ENCODE peak calls at places on chromosomes 6 and 20, in six cellular contexts. One of them, this sample, is unnamed.

GRCh38 chr6:12479885-12480284 is 189.7 kb downstream of the EDN1 start:
- DNase-seq in heart right ventricle: no peak
- DNase-seq in PC-3: no peak
- DNase-seq in endothelial cell: no peak
- DNase-seq in endodermal cell: no peak
- DNase-seq in cardiac muscle cell: no peak
- DNase-seq in this sample: no peak

GRCh38 chr6:146803601-146804000 is 204.8 kb downstream of the ADGB start:
- DNase-seq in heart right ventricle: peak; percentile 18
- DNase-seq in PC-3: no peak
- DNase-seq in endothelial cell: no peak
- DNase-seq in endodermal cell: no peak
- DNase-seq in cardiac muscle cell: no peak
- DNase-seq in this sample: no peak

GRCh38 chr6:3899970-3900439 is 50.8 kb downstream of the FAM50B start:
- DNase-seq in heart right ventricle: no peak
- DNase-seq in PC-3: peak; percentile 91
- DNase-seq in endothelial cell: no peak
- DNase-seq in endodermal cell: no peak
- DNase-seq in cardiac muscle cell: no peak
- DNase-seq in this sample: no peak

GRCh38 chr6:145266432-145267075 is 468.8 kb downstream of the EPM2A start:
- DNase-seq in heart right ventricle: no peak
- DNase-seq in PC-3: no peak
- DNase-seq in endothelial cell: no peak
- DNase-seq in endodermal cell: no peak
- DNase-seq in cardiac muscle cell: no peak
- DNase-seq in this sample: no peak

GRCh38 chr6:151067684-151068596 is 171.8 kb upstream of the AKAP12 start:
- DNase-seq in heart right ventricle: peak; percentile 66
- DNase-seq in PC-3: peak; percentile 97
- DNase-seq in endothelial cell: no peak
- DNase-seq in endodermal cell: no peak
- DNase-seq in cardiac muscle cell: no peak
- DNase-seq in this sample: peak; percentile 68

GRCh38 chr20:63688234-63689045 is 8.0 kb upstream of the TNFRSF6B start:
- DNase-seq in heart right ventricle: no peak
- DNase-seq in PC-3: no peak
- DNase-seq in endothelial cell: no peak
- DNase-seq in endodermal cell: no peak
- DNase-seq in cardiac muscle cell: no peak
- DNase-seq in this sample: no peak

GRCh38 chr20:34736106-34736505 is 32.0 kb downstream of the TP53INP2 start:
- DNase-seq in heart right ventricle: no peak
- DNase-seq in PC-3: no peak
- DNase-seq in endothelial cell: no peak
- DNase-seq in endodermal cell: no peak
- DNase-seq in cardiac muscle cell: no peak
- DNase-seq in this sample: no peak

GRCh38 chr6:44730771-44731391 is 343.4 kb downstream of the CDC5L start:
- DNase-seq in heart right ventricle: no peak
- DNase-seq in PC-3: peak; percentile 87
- DNase-seq in endothelial cell: no peak
- DNase-seq in endodermal cell: no peak
- DNase-seq in cardiac muscle cell: no peak
- DNase-seq in this sample: no peak

GRCh38 chr20:20476504-20476903 is 108.6 kb downstream of the INSM1 start:
- DNase-seq in heart right ventricle: no peak
- DNase-seq in PC-3: no peak
- DNase-seq in endothelial cell: no peak
- DNase-seq in endodermal cell: no peak
- DNase-seq in cardiac muscle cell: no peak
- DNase-seq in this sample: no peak

GRCh38 chr6:60679175-60679574 is 1606.8 kb downstream of the KHDRBS2 start:
- DNase-seq in heart right ventricle: no peak
- DNase-seq in PC-3: no peak
- DNase-seq in endothelial cell: no peak
- DNase-seq in endodermal cell: no peak
- DNase-seq in cardiac muscle cell: no peak
- DNase-seq in this sample: no peak

GRCh38 chr20:45921618-45922189 is 9.7 kb upstream of the PLTP start:
- DNase-seq in heart right ventricle: no peak
- DNase-seq in PC-3: peak; percentile 59
- DNase-seq in endothelial cell: no peak
- DNase-seq in endodermal cell: no peak
- DNase-seq in cardiac muscle cell: no peak
- DNase-seq in this sample: no peak

GRCh38 chr6:54112171-54112650 is 968 bp downstream of the MLIP start:
- DNase-seq in heart right ventricle: no peak
- DNase-seq in PC-3: no peak
- DNase-seq in endothelial cell: no peak
- DNase-seq in endodermal cell: no peak
- DNase-seq in cardiac muscle cell: no peak
- DNase-seq in this sample: no peak

DNA sequence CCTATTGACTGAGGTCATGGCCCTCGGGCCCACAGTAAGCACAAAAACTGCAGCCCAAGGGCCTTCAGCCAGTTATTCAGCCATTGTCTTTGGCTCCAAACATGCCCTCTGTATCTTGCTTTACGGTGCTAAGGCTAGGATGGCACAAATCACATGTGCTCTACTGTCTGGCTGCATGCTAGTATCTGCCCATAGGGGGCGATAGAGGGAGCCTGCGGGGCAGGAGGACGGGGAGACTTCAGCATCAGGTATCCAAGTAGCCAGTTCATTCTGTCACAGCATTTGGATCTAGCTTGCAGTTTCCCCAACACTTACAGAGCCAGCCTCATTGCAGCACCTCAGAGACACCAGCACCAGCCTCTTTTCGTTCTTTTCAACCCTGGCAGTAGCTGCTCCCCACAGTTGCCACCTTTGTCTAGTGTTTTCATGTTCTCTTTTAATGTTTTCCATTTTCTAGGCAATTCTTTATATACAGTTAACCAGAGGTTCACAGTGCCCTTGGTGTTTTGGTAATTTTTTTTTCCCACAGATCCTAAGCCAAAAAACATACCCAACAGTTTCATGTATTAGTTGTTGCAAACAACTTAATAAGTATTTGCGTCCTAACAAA is 705.9 kb downstream of the PTPRT start:
- DNase-seq in heart right ventricle: peak; percentile 21
- DNase-seq in PC-3: no peak
- DNase-seq in endothelial cell: no peak
- DNase-seq in endodermal cell: peak; percentile 93
- DNase-seq in cardiac muscle cell: peak; percentile 53
- DNase-seq in this sample: no peak
- TF ChIP-seq CTCF in heart right ventricle: peak; percentile 41
- TF ChIP-seq CTCF in PC-3: peak; percentile 30
- TF ChIP-seq CTCF in endothelial cell: no peak
- TF ChIP-seq CTCF in endodermal cell: peak; percentile 95
- TF ChIP-seq CTCF in cardiac muscle cell: peak; percentile 33
- TF ChIP-seq CTCF in this sample: no peak

GRCh38 chr20:58471835-58472164 is 43.4 kb downstream of the APCDD1L start:
- DNase-seq in heart right ventricle: no peak
- DNase-seq in PC-3: no peak
- DNase-seq in endothelial cell: no peak
- DNase-seq in endodermal cell: no peak
- DNase-seq in cardiac muscle cell: no peak
- DNase-seq in this sample: no peak

GRCh38 chr20:58472273-58473018 is 42.8 kb downstream of the APCDD1L start:
- DNase-seq in heart right ventricle: no peak
- DNase-seq in PC-3: no peak
- DNase-seq in endothelial cell: no peak
- DNase-seq in endodermal cell: peak; percentile 22
- DNase-seq in cardiac muscle cell: no peak
- DNase-seq in this sample: no peak

GRCh38 chr20:58469500-58470129 is 45.6 kb downstream of the APCDD1L start:
- DNase-seq in heart right ventricle: no peak
- DNase-seq in PC-3: no peak
- DNase-seq in endothelial cell: no peak
- DNase-seq in endodermal cell: peak; percentile 34
- DNase-seq in cardiac muscle cell: no peak
- DNase-seq in this sample: no peak

GRCh38 chr20:58471161-58471834 is 43.9 kb downstream of the APCDD1L start:
- DNase-seq in heart right ventricle: peak; percentile 64
- DNase-seq in PC-3: no peak
- DNase-seq in endothelial cell: no peak
- DNase-seq in endodermal cell: peak; percentile 38
- DNase-seq in cardiac muscle cell: no peak
- DNase-seq in this sample: no peak

DNA sequence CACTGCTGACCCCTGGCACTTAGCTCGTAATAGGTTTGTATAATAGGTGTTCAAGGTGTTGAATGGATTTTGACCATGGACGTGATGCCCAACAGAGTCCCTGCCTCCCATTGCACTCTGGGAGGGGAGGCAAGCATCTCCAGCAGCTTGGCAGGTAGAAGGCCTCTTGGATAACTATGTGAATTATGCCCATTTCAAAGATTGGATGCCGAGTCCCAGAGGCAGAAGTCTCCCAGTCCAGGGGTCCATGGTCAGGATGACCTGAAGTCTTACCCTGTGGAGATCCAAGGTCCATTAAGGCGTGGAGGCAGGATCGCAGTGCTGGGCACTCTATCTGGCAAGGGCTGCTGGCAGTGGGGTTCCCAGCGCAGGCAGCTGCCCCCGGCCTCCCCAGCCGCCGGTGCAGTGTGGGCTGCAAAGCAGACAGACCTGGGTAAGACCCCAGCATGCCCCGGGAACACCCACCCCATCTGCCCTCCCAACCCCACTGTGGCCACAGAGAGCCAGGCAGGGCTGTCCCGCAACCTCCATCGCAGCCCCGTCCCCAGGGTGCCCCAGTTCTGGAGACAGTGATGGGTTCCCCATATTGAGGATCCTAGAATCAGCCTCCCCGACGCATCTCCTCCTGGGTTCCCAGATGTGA is 44.7 kb downstream of the APCDD1L start:
- DNase-seq in heart right ventricle: no peak
- DNase-seq in PC-3: no peak
- DNase-seq in endothelial cell: no peak
- DNase-seq in endodermal cell: peak; percentile 32
- DNase-seq in cardiac muscle cell: no peak
- DNase-seq in this sample: no peak
- TF ChIP-seq CTCF in heart right ventricle: no peak
- TF ChIP-seq CTCF in PC-3: no peak
- TF ChIP-seq CTCF in endothelial cell: no peak
- TF ChIP-seq CTCF in endodermal cell: no peak
- TF ChIP-seq CTCF in cardiac muscle cell: no peak
- TF ChIP-seq CTCF in this sample: no peak

DNA sequence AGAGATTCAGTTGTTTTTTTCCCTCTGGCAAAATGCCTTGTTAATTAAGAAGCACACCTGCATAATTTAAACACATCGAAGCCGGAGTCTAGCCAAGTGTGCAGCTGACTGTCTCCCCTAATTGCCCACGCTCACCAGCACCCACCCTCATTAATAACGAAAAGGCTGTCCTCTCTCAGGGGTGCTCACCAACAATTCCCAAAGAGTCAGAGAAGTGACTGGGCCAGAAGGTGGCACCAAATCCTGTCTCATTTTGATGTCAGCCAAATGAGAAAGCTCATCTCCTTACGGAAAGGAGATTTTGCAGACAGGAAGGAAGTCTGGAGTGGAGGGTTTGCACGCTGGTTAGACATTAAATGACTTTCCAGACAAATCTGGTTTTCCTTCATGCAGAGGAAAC is 60.7 kb upstream of the MC3R start:
- DNase-seq in heart right ventricle: no peak
- DNase-seq in PC-3: peak; percentile 59
- DNase-seq in endothelial cell: no peak
- DNase-seq in endodermal cell: peak; percentile 72
- DNase-seq in cardiac muscle cell: no peak
- DNase-seq in this sample: peak; percentile 36
- TF ChIP-seq CTCF in heart right ventricle: peak; percentile 29
- TF ChIP-seq CTCF in PC-3: peak; percentile 67
- TF ChIP-seq CTCF in endothelial cell: no peak
- TF ChIP-seq CTCF in endodermal cell: peak; percentile 39
- TF ChIP-seq CTCF in cardiac muscle cell: no peak
- TF ChIP-seq CTCF in this sample: peak; percentile 81

DNA sequence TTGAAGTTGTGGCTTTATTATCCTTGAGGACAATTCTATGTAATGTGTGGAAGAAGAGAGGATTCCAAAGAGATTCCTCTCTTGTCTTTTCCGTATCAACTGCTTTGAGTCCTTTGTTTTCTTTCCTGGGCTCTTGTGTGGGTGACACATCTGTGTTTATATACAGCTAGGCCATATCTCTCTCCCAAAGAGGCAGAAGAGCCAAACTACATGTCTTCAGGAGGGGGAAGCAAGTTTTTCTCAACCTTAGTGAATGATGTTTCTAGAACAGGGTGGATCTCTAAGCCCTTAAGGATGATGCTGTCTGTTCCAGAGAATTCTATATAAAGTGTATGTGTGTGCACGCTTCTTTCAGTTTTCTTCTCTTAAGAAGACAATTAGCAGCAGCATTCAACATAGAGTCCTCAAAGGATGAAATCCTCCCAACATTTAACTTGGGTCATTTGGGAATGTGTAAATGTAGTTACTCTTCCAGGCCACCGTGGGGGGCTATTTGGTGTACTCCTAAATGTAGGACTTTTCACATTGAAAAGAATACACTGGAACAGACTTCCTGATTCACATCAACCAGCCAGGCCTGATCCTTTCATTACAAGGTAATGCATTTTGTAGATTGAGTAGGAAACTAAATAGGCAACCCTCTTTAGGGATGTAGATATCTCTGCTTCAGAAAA is 92.8 kb upstream of the EEF1E1 start:
- DNase-seq in heart right ventricle: no peak
- DNase-seq in PC-3: no peak
- DNase-seq in endothelial cell: peak; percentile 9
- DNase-seq in endodermal cell: peak; percentile 63
- DNase-seq in cardiac muscle cell: peak; percentile 18
- DNase-seq in this sample: no peak
- TF ChIP-seq CTCF in heart right ventricle: no peak
- TF ChIP-seq CTCF in PC-3: peak; percentile 42
- TF ChIP-seq CTCF in endothelial cell: peak; percentile 57
- TF ChIP-seq CTCF in endodermal cell: peak; percentile 71
- TF ChIP-seq CTCF in cardiac muscle cell: no peak
- TF ChIP-seq CTCF in this sample: no peak

GRCh38 chr6:57190140-57190539 is 18.0 kb downstream of the BAG2 start:
- DNase-seq in heart right ventricle: no peak
- DNase-seq in PC-3: peak; percentile 45
- DNase-seq in endothelial cell: no peak
- DNase-seq in endodermal cell: no peak
- DNase-seq in cardiac muscle cell: no peak
- DNase-seq in this sample: peak; percentile 6
- TF ChIP-seq CTCF in heart right ventricle: peak; percentile 34
- TF ChIP-seq CTCF in PC-3: peak; percentile 64
- TF ChIP-seq CTCF in endothelial cell: no peak
- TF ChIP-seq CTCF in endodermal cell: peak; percentile 35
- TF ChIP-seq CTCF in cardiac muscle cell: peak; percentile 58
- TF ChIP-seq CTCF in this sample: peak; percentile 36

DNA sequence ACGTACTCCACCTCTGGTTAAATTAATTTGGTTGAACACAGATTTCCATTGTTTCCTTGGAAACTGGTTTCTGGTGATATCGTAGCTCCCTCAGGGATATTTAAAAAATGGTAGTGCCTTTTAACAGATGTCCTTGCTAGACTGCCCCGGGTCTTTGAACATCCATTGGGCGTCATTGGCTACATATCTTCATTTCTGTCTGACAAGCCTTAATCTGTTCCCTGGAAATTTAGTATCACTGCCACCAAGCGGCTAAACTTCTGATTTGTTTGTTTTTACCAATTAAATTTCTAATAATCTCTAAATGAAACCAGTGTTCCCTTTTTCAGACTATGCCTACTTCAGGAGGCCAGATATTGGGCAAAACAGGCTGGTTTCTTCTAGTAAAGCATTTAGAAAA is 249.3 kb downstream of the ZFAND3 start:
- DNase-seq in heart right ventricle: no peak
- DNase-seq in PC-3: peak; percentile 30
- DNase-seq in endothelial cell: no peak
- DNase-seq in endodermal cell: no peak
- DNase-seq in cardiac muscle cell: no peak
- DNase-seq in this sample: no peak
- TF ChIP-seq CTCF in heart right ventricle: no peak
- TF ChIP-seq CTCF in PC-3: peak; percentile 43
- TF ChIP-seq CTCF in endothelial cell: no peak
- TF ChIP-seq CTCF in endodermal cell: no peak
- TF ChIP-seq CTCF in cardiac muscle cell: peak; percentile 18
- TF ChIP-seq CTCF in this sample: no peak

This sample was measured in RWPE1.